ENCODE peak calls at places on chromosomes 16 and 17, in six cellular contexts. One of them, this sample, is unnamed.

GRCh38 chr17:3796110-3796821 is 4.7 kb downstream of the ITGAE start:
- DNase-seq in cardiac fibroblast: no peak
- DNase-seq in fibroblast of lung: no peak
- DNase-seq in fibroblast of mammary gland: no peak
- DNase-seq in mucosa of descending colon: peak; percentile 80
- DNase-seq in hepatocyte: no peak
- DNase-seq in this sample: no peak

GRCh38 chr16:8864480-8864879 is 4.3 kb downstream of the CARHSP1 start:
- DNase-seq in cardiac fibroblast: no peak
- DNase-seq in fibroblast of mammary gland: no peak
- DNase-seq in fibroblast of lung: no peak
- DNase-seq in hepatocyte: no peak
- DNase-seq in mucosa of descending colon: peak; percentile 57
- DNase-seq in this sample: no peak

GRCh38 chr16:25141648-25142047 is 30.1 kb downstream of the LCMT1 start:
- DNase-seq in hepatocyte: no peak
- DNase-seq in fibroblast of mammary gland: peak; percentile 63
- DNase-seq in cardiac fibroblast: peak; percentile 59
- DNase-seq in fibroblast of lung: peak; percentile 9
- DNase-seq in mucosa of descending colon: no peak
- DNase-seq in this sample: no peak

GRCh38 chr16:75074920-75075687 is 41.5 kb downstream of the LDHD start:
- DNase-seq in mucosa of descending colon: peak; percentile 83
- DNase-seq in cardiac fibroblast: peak; percentile 75
- DNase-seq in hepatocyte: no peak
- DNase-seq in fibroblast of lung: no peak
- DNase-seq in fibroblast of mammary gland: no peak
- DNase-seq in this sample: no peak

GRCh38 chr17:77602062-77602746 is 356.3 kb upstream of the TNRC6C start:
- DNase-seq in mucosa of descending colon: no peak
- DNase-seq in fibroblast of lung: peak; percentile 82
- DNase-seq in fibroblast of mammary gland: peak; percentile 71
- DNase-seq in hepatocyte: peak; percentile 58
- DNase-seq in cardiac fibroblast: peak; percentile 59
- DNase-seq in this sample: peak; percentile 34

GRCh38 chr17:63185420-63185819 is 219.4 kb downstream of the TANC2 start:
- DNase-seq in mucosa of descending colon: no peak
- DNase-seq in cardiac fibroblast: no peak
- DNase-seq in fibroblast of lung: no peak
- DNase-seq in fibroblast of mammary gland: no peak
- DNase-seq in hepatocyte: no peak
- DNase-seq in this sample: no peak

GRCh38 chr17:79905832-79906231 is 66.6 kb upstream of the CBX4 start:
- DNase-seq in fibroblast of lung: no peak
- DNase-seq in cardiac fibroblast: no peak
- DNase-seq in mucosa of descending colon: no peak
- DNase-seq in fibroblast of mammary gland: no peak
- DNase-seq in hepatocyte: peak; percentile 65
- DNase-seq in this sample: no peak

GRCh38 chr16:75113046-75113491 is 3.5 kb downstream of the LDHD start:
- DNase-seq in hepatocyte: peak; percentile 50
- DNase-seq in fibroblast of mammary gland: no peak
- DNase-seq in mucosa of descending colon: no peak
- DNase-seq in fibroblast of lung: no peak
- DNase-seq in cardiac fibroblast: no peak
- DNase-seq in this sample: no peak

GRCh38 chr17:33038740-33039139 is 47.1 kb downstream of the SPACA3 start:
- DNase-seq in fibroblast of lung: peak; percentile 33
- DNase-seq in cardiac fibroblast: peak; percentile 33
- DNase-seq in mucosa of descending colon: no peak
- DNase-seq in fibroblast of mammary gland: peak; percentile 37
- DNase-seq in hepatocyte: peak; percentile 61
- DNase-seq in this sample: no peak

GRCh38 chr16:54290203-54291106 is 3.9 kb upstream of the IRX3 start:
- DNase-seq in fibroblast of mammary gland: no peak
- DNase-seq in fibroblast of lung: no peak
- DNase-seq in mucosa of descending colon: no peak
- DNase-seq in hepatocyte: no peak
- DNase-seq in cardiac fibroblast: no peak
- DNase-seq in this sample: peak; percentile 1

GRCh38 chr16:67606632-67607031 is 38.3 kb upstream of the CARMIL2 start:
- DNase-seq in fibroblast of mammary gland: no peak
- DNase-seq in hepatocyte: no peak
- DNase-seq in cardiac fibroblast: peak; percentile 21
- DNase-seq in mucosa of descending colon: no peak
- DNase-seq in fibroblast of lung: no peak
- DNase-seq in this sample: no peak

GRCh38 chr17:61260061-61260797 is 139.4 kb upstream of the TBX2 start:
- DNase-seq in fibroblast of lung: peak; percentile 91
- DNase-seq in cardiac fibroblast: peak; percentile 57
- DNase-seq in fibroblast of mammary gland: peak; percentile 80
- DNase-seq in hepatocyte: peak; percentile 50
- DNase-seq in mucosa of descending colon: no peak
- DNase-seq in this sample: peak; percentile 24

GRCh38 chr17:45172541-45173286 is 11.0 kb downstream of the HEXIM2 start:
- DNase-seq in fibroblast of lung: peak; percentile 73
- DNase-seq in mucosa of descending colon: peak; percentile 82
- DNase-seq in cardiac fibroblast: peak; percentile 74
- DNase-seq in fibroblast of mammary gland: peak; percentile 48
- DNase-seq in hepatocyte: peak; percentile 64
- DNase-seq in this sample: peak; percentile 64
- TF ChIP-seq CTCF in fibroblast of lung: no peak
- TF ChIP-seq CTCF in mucosa of descending colon: no peak
- TF ChIP-seq CTCF in cardiac fibroblast: no peak
- TF ChIP-seq CTCF in fibroblast of mammary gland: no peak
- TF ChIP-seq CTCF in hepatocyte: no peak
- TF ChIP-seq CTCF in this sample: no peak

DNA sequence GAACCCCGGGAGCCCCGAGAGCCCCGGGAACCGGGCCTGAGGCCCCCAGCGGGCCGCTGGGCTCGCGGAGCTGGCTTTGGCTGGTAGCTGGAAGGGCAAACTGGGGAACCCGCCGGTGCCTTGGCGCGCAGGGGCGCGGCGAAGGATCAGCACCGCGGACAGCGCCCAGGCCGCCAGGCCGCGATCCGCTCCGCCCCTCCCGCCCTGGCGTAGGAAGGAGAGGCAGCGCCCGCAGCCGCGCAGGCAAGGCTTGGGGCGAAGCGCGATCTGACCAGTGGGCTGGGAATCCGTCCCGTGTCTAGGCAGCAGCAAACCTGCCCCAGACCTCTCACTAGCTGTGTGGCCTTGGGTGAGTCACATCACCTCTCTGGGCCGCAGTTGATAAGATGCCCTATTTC is 331 bp upstream of the CCDC92B start:
- DNase-seq in fibroblast of lung: peak; percentile 58
- DNase-seq in fibroblast of mammary gland: peak; percentile 54
- DNase-seq in mucosa of descending colon: peak; percentile 73
- DNase-seq in cardiac fibroblast: peak; percentile 74
- DNase-seq in hepatocyte: peak; percentile 91
- DNase-seq in this sample: peak; percentile 44
- H3K4me3 ChIP-seq in fibroblast of lung: no peak overlapping the region
- H3K4me3 ChIP-seq in fibroblast of mammary gland: no peak overlapping the region
- H3K4me3 ChIP-seq in mucosa of descending colon: no peak overlapping the region
- H3K4me3 ChIP-seq in cardiac fibroblast: no peak overlapping the region
- H3K4me3 ChIP-seq in hepatocyte: no peak overlapping the region
- H3K4me3 ChIP-seq in this sample: no peak overlapping the region

GRCh38 chr17:10756146-10756545 is 26.3 kb upstream of the TMEM220 start:
- DNase-seq in cardiac fibroblast: no peak
- DNase-seq in fibroblast of lung: no peak
- DNase-seq in mucosa of descending colon: no peak
- DNase-seq in fibroblast of mammary gland: no peak
- DNase-seq in hepatocyte: no peak
- DNase-seq in this sample: no peak
- TF ChIP-seq CTCF in cardiac fibroblast: no peak
- TF ChIP-seq CTCF in fibroblast of lung: no peak
- TF ChIP-seq CTCF in mucosa of descending colon: no peak
- TF ChIP-seq CTCF in fibroblast of mammary gland: no peak
- TF ChIP-seq CTCF in hepatocyte: no peak
- TF ChIP-seq CTCF in this sample: no peak

DNA sequence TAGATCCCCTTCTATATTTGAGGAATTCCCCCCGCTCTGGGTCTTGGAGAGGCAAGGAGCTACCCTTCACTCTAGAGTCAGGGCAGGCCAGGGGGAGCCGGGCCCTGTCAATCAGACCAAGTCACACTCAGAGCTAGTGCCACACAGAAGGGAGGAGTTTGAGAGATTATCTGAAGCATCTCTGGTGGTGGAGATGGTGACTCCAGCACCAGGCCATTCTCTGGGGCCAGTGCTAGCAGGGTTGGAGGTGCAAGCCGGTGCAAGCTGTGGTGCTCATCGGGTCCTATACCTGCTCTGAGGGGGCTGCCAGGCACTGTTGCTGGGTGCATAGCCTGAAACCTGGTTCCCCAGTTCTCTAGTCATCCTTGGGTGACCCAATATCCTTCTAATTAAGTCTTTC is 201.2 kb downstream of the COPRS start:
- DNase-seq in mucosa of descending colon: no peak
- DNase-seq in fibroblast of lung: no peak
- DNase-seq in fibroblast of mammary gland: no peak
- DNase-seq in cardiac fibroblast: no peak
- DNase-seq in hepatocyte: no peak
- DNase-seq in this sample: no peak
- H3K4me3 ChIP-seq in mucosa of descending colon: no peak overlapping the region
- H3K4me3 ChIP-seq in fibroblast of lung: no peak overlapping the region
- H3K4me3 ChIP-seq in fibroblast of mammary gland: no peak overlapping the region
- H3K4me3 ChIP-seq in cardiac fibroblast: no peak overlapping the region
- H3K4me3 ChIP-seq in hepatocyte: no peak overlapping the region
- H3K4me3 ChIP-seq in this sample: no peak overlapping the region

GRCh38 chr16:73172621-73173312 is 124.8 kb upstream of the ZFHX3 start:
- DNase-seq in fibroblast of lung: peak; percentile 98
- DNase-seq in fibroblast of mammary gland: peak; percentile 99
- DNase-seq in mucosa of descending colon: peak; percentile 81
- DNase-seq in hepatocyte: peak; percentile 58
- DNase-seq in cardiac fibroblast: peak; percentile 98
- DNase-seq in this sample: peak; percentile 97
- TF ChIP-seq CTCF in fibroblast of lung: peak; percentile 64
- TF ChIP-seq CTCF in fibroblast of mammary gland: peak; percentile 50
- TF ChIP-seq CTCF in mucosa of descending colon: no peak
- TF ChIP-seq CTCF in hepatocyte: peak; percentile 6
- TF ChIP-seq CTCF in cardiac fibroblast: peak; percentile 48
- TF ChIP-seq CTCF in this sample: peak; percentile 33

GRCh38 chr17:56203430-56203829 is 50.2 kb downstream of the ANKFN1 start:
- DNase-seq in fibroblast of mammary gland: peak; percentile 28
- DNase-seq in cardiac fibroblast: no peak
- DNase-seq in hepatocyte: no peak
- DNase-seq in fibroblast of lung: no peak
- DNase-seq in mucosa of descending colon: no peak
- DNase-seq in this sample: no peak
- H3K4me3 ChIP-seq in fibroblast of mammary gland: no peak overlapping the region
- H3K4me3 ChIP-seq in cardiac fibroblast: no peak overlapping the region
- H3K4me3 ChIP-seq in hepatocyte: no peak overlapping the region
- H3K4me3 ChIP-seq in fibroblast of lung: no peak overlapping the region
- H3K4me3 ChIP-seq in mucosa of descending colon: no peak overlapping the region
- H3K4me3 ChIP-seq in this sample: no peak overlapping the region

GRCh38 chr16:85798901-85799496 is 345 bp downstream of the EMC8 start:
- DNase-seq in mucosa of descending colon: peak; percentile 71
- DNase-seq in hepatocyte: peak; percentile 50
- DNase-seq in fibroblast of lung: peak; percentile 17
- DNase-seq in fibroblast of mammary gland: peak; percentile 31
- DNase-seq in cardiac fibroblast: peak; percentile 46
- DNase-seq in this sample: no peak
- TF ChIP-seq CTCF in mucosa of descending colon: no peak
- TF ChIP-seq CTCF in hepatocyte: no peak
- TF ChIP-seq CTCF in fibroblast of lung: no peak
- TF ChIP-seq CTCF in fibroblast of mammary gland: no peak
- TF ChIP-seq CTCF in cardiac fibroblast: peak; percentile 11
- TF ChIP-seq CTCF in this sample: no peak

GRCh38 chr17:42457107-42457787 is 1.4 kb upstream of the ATP6V0A1 start:
- DNase-seq in cardiac fibroblast: no peak
- DNase-seq in fibroblast of mammary gland: no peak
- DNase-seq in hepatocyte: no peak
- DNase-seq in mucosa of descending colon: no peak
- DNase-seq in fibroblast of lung: no peak
- DNase-seq in this sample: no peak
- H3K4me3 ChIP-seq in cardiac fibroblast: no peak overlapping the region
- H3K4me3 ChIP-seq in fibroblast of mammary gland: no peak overlapping the region
- H3K4me3 ChIP-seq in hepatocyte: no peak overlapping the region
- H3K4me3 ChIP-seq in mucosa of descending colon: no peak overlapping the region
- H3K4me3 ChIP-seq in fibroblast of lung: no peak overlapping the region
- H3K4me3 ChIP-seq in this sample: no peak overlapping the region

This sample was measured in astrocyte of the spinal cord.